ENCODE peak calls at places on chromosome 4, in ten cellular contexts. Y, S, H, C, O, E, I, P, T and R are unnamed samples.

GRCh38 chr4:148574502-148574901 is 132.3 kb upstream of the NR3C2 start:
- DNase-seq in Y (no peak), S (peak), H (peak), C (peak), O (no peak), E (no peak), I (no peak), P (no peak), T (no peak), R (no peak)

GRCh38 chr4:55029838-55030503 is 95.4 kb downstream of the KDR start:
- DNase-seq in Y (no peak), S (no peak), H (no peak), C (no peak), O (no peak), E (no peak), I (no peak), P (no peak), T (no peak), R (no peak)

GRCh38 chr4:54909964-54910363 is 215.4 kb downstream of the KDR start:
- DNase-seq in Y (no peak), S (no peak), H (no peak), C (no peak), O (no peak), E (no peak), I (no peak), P (no peak), T (no peak), R (peak)

GRCh38 chr4:110527156-110527555 is 51.2 kb downstream of the ENPEP start:
- DNase-seq in Y (no peak), S (no peak), H (no peak), C (no peak), O (no peak), E (no peak), I (no peak), P (no peak), T (no peak), R (no peak)

GRCh38 chr4:154998284-154998683 is 210.2 kb upstream of the NPY2R start:
- DNase-seq in Y (no peak), S (peak), H (peak), C (no peak), O (no peak), E (no peak), I (no peak), P (no peak), T (peak), R (no peak)

GRCh38 chr4:114263233-114263632 is 283.8 kb upstream of the ARSJ start:
- DNase-seq in Y (no peak), S (peak), H (peak), C (no peak), O (no peak), E (no peak), I (no peak), P (no peak), T (peak), R (no peak)

GRCh38 chr4:104424368-104424921 is 70.2 kb downstream of the CXXC4 start:
- DNase-seq in Y (no peak), S (no peak), H (no peak), C (no peak), O (no peak), E (no peak), I (no peak), P (no peak), T (peak), R (no peak)

GRCh38 chr4:1199556-1200331 is 27.4 kb upstream of the SPON2 start:
- DNase-seq in Y (no peak), S (no peak), H (no peak), C (no peak), O (peak), E (peak), I (no peak), P (no peak), T (no peak), R (no peak)

GRCh38 chr4:186912606-186913005 is 188.9 kb upstream of the FAT1 start:
- DNase-seq in Y (no peak), S (no peak), H (no peak), C (no peak), O (no peak), E (no peak), I (no peak), P (no peak), T (no peak), R (no peak)

GRCh38 chr4:55499495-55499894 is 47.2 kb downstream of the CLOCK start:
- DNase-seq in Y (no peak), S (no peak), H (no peak), C (no peak), O (no peak), E (no peak), I (no peak), P (no peak), T (no peak), R (no peak)

GRCh38 chr4:167232805-167233522 is 1.3 kb downstream of the SPOCK3 start:
- DNase-seq in Y (no peak), S (no peak), H (no peak), C (no peak), O (no peak), E (no peak), I (no peak), P (no peak), T (no peak), R (no peak)

GRCh38 chr4:96025031-96025430 is 185.1 kb downstream of the PDHA2 start:
- DNase-seq in Y (no peak), S (no peak), H (no peak), C (no peak), O (peak), E (no peak), I (no peak), P (no peak), T (no peak), R (no peak)

GRCh38 chr4:153622778-153623240 is 61.3 kb upstream of the TLR2 start:
- DNase-seq in Y (no peak), S (no peak), H (no peak), C (no peak), O (no peak), E (no peak), I (no peak), P (no peak), T (no peak), R (no peak)

GRCh38 chr4:26950446-26950845 is 89.8 kb downstream of the STIM2 start:
- DNase-seq in Y (no peak), S (no peak), H (no peak), C (no peak), O (no peak), E (no peak), I (no peak), P (no peak), T (no peak), R (no peak)

GRCh38 chr4:159455675-159456235 is 352.9 kb downstream of the RAPGEF2 start:
- DNase-seq in Y (peak), S (peak), H (peak), C (no peak), O (peak), E (no peak), I (no peak), P (no peak), T (peak), R (peak)

GRCh38 chr4:98745372-98745771 is 87.0 kb upstream of the TSPAN5 start:
- DNase-seq in Y (peak), S (peak), H (peak), C (no peak), O (peak), E (no peak), I (no peak), P (no peak), T (peak), R (peak)
- TF ChIP-seq CTCF in Y (peak), S (peak), H (peak), C (no peak), O (peak), E (no peak), I (no peak), P (no peak), T (peak), R (peak)

GRCh38 chr4:89753601-89754066 is 83.3 kb downstream of the SNCA start:
- DNase-seq in Y (peak), S (peak), H (peak), C (peak), O (no peak), E (no peak), I (no peak), P (no peak), T (peak), R (no peak)
- H3K4me3 ChIP-seq in Y (no peak), S (peak), H (no peak), C (no peak), O (no peak), E (no peak), I (no peak), P (no peak), T (no peak), R (no peak)

DNA sequence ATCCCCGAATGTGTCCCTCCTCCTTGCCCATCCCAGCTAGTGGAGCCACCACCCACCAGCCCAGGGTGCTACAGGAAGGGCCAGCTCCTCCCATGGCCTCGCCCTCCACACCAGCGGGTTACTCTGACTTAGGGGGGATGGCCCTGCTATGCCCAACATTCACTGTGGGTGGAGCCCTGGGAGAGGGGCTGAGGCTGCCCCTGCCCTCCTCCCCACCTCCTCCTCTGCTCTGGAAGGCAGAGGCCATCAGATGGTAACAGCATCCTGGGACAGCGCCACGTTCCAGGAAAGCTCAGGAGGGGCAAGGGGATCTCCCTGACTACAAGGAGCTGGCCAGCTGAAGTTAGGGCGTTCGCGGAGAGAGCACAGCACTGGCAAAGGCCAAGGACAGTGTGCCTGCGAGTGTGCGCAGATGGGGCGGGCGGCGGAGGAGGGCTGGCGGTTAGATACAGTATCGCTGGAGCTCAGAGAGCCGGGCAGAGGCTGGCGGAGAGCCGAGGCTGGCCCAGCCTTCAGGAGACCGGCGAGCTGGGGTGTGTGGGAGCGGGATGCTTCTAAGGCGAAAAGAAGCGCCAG is 1.5 kb downstream of the JAKMIP1 start:
- DNase-seq in Y (peak), S (no peak), H (no peak), C (no peak), O (no peak), E (no peak), I (no peak), P (no peak), T (peak), R (peak)
- TF ChIP-seq CTCF in Y (no peak), S (no peak), H (no peak), C (no peak), O (no peak), E (no peak), I (no peak), P (no peak), T (no peak), R (no peak)

GRCh38 chr4:128958194-128958593 is 135.1 kb downstream of the SCLT1 start:
- DNase-seq in Y (no peak), S (no peak), H (no peak), C (no peak), O (peak), E (peak), I (no peak), P (no peak), T (peak), R (no peak)
- H3K4me3 ChIP-seq in Y (no peak), S (no peak), H (no peak), C (no peak), O (no peak), E (no peak), I (no peak), P (no peak), T (no peak), R (no peak)

GRCh38 chr4:21543514-21543913 is 405.1 kb downstream of the KCNIP4 start:
- DNase-seq in Y (no peak), S (no peak), H (no peak), C (no peak), O (no peak), E (no peak), I (no peak), P (no peak), T (no peak), R (no peak)
- TF ChIP-seq CTCF in Y (no peak), S (no peak), H (no peak), C (no peak), O (no peak), E (no peak), I (no peak), P (no peak), T (no peak), R (no peak)

DNA sequence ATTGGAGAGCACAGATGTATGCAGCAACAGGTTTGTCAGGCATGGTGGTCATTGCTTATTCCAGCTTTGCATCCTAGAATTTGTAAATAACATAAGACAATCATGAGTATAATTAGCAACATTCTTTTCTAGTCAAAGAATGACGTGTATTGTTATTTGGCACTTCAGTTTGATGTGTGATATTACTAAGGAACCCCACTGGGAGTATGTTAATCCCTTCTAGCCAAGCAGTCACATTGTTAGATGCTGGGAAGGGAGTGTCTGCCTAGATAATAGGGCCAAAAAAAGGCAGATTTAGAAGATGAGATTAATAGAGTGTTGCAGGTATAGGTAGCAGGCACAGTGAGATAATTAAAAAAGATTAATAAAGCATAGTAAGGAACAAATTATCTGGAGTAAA is 159.2 kb upstream of the WDFY3 start:
- DNase-seq in Y (no peak), S (no peak), H (no peak), C (no peak), O (no peak), E (no peak), I (no peak), P (no peak), T (no peak), R (no peak)
- H3K4me3 ChIP-seq in Y (no peak), S (no peak), H (no peak), C (no peak), O (no peak), E (no peak), I (no peak), P (no peak), T (no peak), R (no peak)

DNA sequence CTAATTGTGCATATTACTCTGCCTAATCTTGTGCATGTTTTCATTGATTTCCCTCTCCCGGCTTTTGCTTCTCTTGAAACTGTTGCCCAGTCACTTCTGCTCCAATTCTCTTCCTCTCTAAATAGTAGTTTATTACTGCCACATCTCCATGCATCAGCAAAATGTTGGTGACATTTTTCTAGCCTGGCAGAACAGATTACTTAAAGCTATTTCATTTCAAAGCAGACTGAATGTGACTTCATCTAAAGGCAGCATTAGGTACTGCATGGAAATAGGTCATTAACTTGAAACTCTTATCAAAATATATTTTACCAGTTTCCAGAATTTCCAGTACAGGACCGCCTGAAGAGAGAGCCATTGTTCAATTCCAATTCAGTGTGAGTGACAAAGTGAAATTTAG is 52.4 kb downstream of the HPGDS start:
- DNase-seq in Y (peak), S (no peak), H (no peak), C (no peak), O (no peak), E (no peak), I (no peak), P (no peak), T (no peak), R (no peak)
- TF ChIP-seq CTCF in Y (no peak), S (no peak), H (no peak), C (peak), O (no peak), E (no peak), I (no peak), P (no peak), T (no peak), R (no peak)